ENCODE peak calls at places on chromosomes 1 and 21, in seven cellular contexts. One of them, this sample, is unnamed.

GRCh38 chr1:36622741-36623648 is 140.3 kb upstream of the CSF3R start:
- DNase-seq in cardiac muscle cell: no peak
- DNase-seq in Peyer's patch: no peak
- DNase-seq in Panc1: no peak
- DNase-seq in psoas muscle: no peak
- DNase-seq in fibroblast of pulmonary artery: no peak
- DNase-seq in brain microvascular endothelial cell: no peak
- DNase-seq in this sample: no peak

GRCh38 chr1:100038401-100039306 is 68.9 kb downstream of the SLC35A3 start:
- DNase-seq in brain microvascular endothelial cell: peak; percentile 69
- DNase-seq in cardiac muscle cell: peak; percentile 78
- DNase-seq in Panc1: no peak
- DNase-seq in fibroblast of pulmonary artery: peak; percentile 74
- DNase-seq in Peyer's patch: peak; percentile 71
- DNase-seq in psoas muscle: peak; percentile 51
- DNase-seq in this sample: peak; percentile 37

GRCh38 chr1:112675728-112676381 is 1.4 kb downstream of the MOV10 start:
- DNase-seq in fibroblast of pulmonary artery: no peak
- DNase-seq in Peyer's patch: no peak
- DNase-seq in Panc1: no peak
- DNase-seq in cardiac muscle cell: no peak
- DNase-seq in psoas muscle: no peak
- DNase-seq in brain microvascular endothelial cell: no peak
- DNase-seq in this sample: no peak

GRCh38 chr1:96365596-96365995 is 356.0 kb upstream of the PTBP2 start:
- DNase-seq in cardiac muscle cell: peak; percentile 61
- DNase-seq in fibroblast of pulmonary artery: peak; percentile 55
- DNase-seq in psoas muscle: no peak
- DNase-seq in Peyer's patch: no peak
- DNase-seq in Panc1: no peak
- DNase-seq in brain microvascular endothelial cell: no peak
- DNase-seq in this sample: peak; percentile 61

GRCh38 chr21:24032709-24033232 is 1574.5 kb downstream of the MRPL39 start:
- DNase-seq in cardiac muscle cell: no peak
- DNase-seq in Panc1: no peak
- DNase-seq in psoas muscle: no peak
- DNase-seq in brain microvascular endothelial cell: no peak
- DNase-seq in fibroblast of pulmonary artery: no peak
- DNase-seq in Peyer's patch: no peak
- DNase-seq in this sample: no peak

GRCh38 chr1:212537610-212538009 is 71.0 kb upstream of the ATF3 start:
- DNase-seq in cardiac muscle cell: no peak
- DNase-seq in psoas muscle: no peak
- DNase-seq in brain microvascular endothelial cell: no peak
- DNase-seq in fibroblast of pulmonary artery: no peak
- DNase-seq in Panc1: no peak
- DNase-seq in Peyer's patch: no peak
- DNase-seq in this sample: no peak

GRCh38 chr1:32993215-32993566 is 28.6 kb upstream of the RNF19B start:
- DNase-seq in fibroblast of pulmonary artery: no peak
- DNase-seq in Peyer's patch: peak; percentile 31
- DNase-seq in psoas muscle: no peak
- DNase-seq in brain microvascular endothelial cell: no peak
- DNase-seq in Panc1: no peak
- DNase-seq in cardiac muscle cell: no peak
- DNase-seq in this sample: no peak

GRCh38 chr1:224554620-224555259 is 61.4 kb upstream of the CNIH3 start:
- DNase-seq in Panc1: no peak
- DNase-seq in brain microvascular endothelial cell: no peak
- DNase-seq in psoas muscle: no peak
- DNase-seq in cardiac muscle cell: no peak
- DNase-seq in fibroblast of pulmonary artery: no peak
- DNase-seq in Peyer's patch: no peak
- DNase-seq in this sample: no peak

GRCh38 chr1:235898126-235898525 is 31.4 kb upstream of the LYST start:
- DNase-seq in cardiac muscle cell: peak; percentile 66
- DNase-seq in psoas muscle: no peak
- DNase-seq in fibroblast of pulmonary artery: peak; percentile 39
- DNase-seq in Panc1: no peak
- DNase-seq in brain microvascular endothelial cell: no peak
- DNase-seq in Peyer's patch: no peak
- DNase-seq in this sample: no peak

GRCh38 chr1:33455537-33456301 is 16.7 kb upstream of the ZSCAN20 start:
- DNase-seq in fibroblast of pulmonary artery: peak; percentile 87
- DNase-seq in Panc1: peak; percentile 84
- DNase-seq in brain microvascular endothelial cell: peak; percentile 90
- DNase-seq in psoas muscle: no peak
- DNase-seq in Peyer's patch: peak; percentile 24
- DNase-seq in cardiac muscle cell: peak; percentile 84
- DNase-seq in this sample: peak; percentile 89

GRCh38 chr1:157776971-157777386 is at the start of gene FCRL2:
- DNase-seq in fibroblast of pulmonary artery: no peak
- DNase-seq in Peyer's patch: no peak
- DNase-seq in psoas muscle: no peak
- DNase-seq in brain microvascular endothelial cell: no peak
- DNase-seq in Panc1: no peak
- DNase-seq in cardiac muscle cell: no peak
- DNase-seq in this sample: no peak

GRCh38 chr1:72006092-72006491 is 276.2 kb downstream of the NEGR1 start:
- DNase-seq in Peyer's patch: no peak
- DNase-seq in Panc1: no peak
- DNase-seq in cardiac muscle cell: no peak
- DNase-seq in brain microvascular endothelial cell: no peak
- DNase-seq in fibroblast of pulmonary artery: no peak
- DNase-seq in psoas muscle: no peak
- DNase-seq in this sample: no peak

GRCh38 chr1:225520587-225521227 is 92.9 kb upstream of the LBR start:
- DNase-seq in psoas muscle: no peak
- DNase-seq in Peyer's patch: no peak
- DNase-seq in brain microvascular endothelial cell: no peak
- DNase-seq in cardiac muscle cell: no peak
- DNase-seq in fibroblast of pulmonary artery: no peak
- DNase-seq in Panc1: no peak
- DNase-seq in this sample: no peak

GRCh38 chr1:99737016-99737415 is 29.4 kb downstream of the FRRS1 start:
- DNase-seq in Panc1: no peak
- DNase-seq in brain microvascular endothelial cell: peak; percentile 73
- DNase-seq in Peyer's patch: no peak
- DNase-seq in fibroblast of pulmonary artery: peak; percentile 80
- DNase-seq in cardiac muscle cell: peak; percentile 79
- DNase-seq in psoas muscle: no peak
- DNase-seq in this sample: peak; percentile 82

GRCh38 chr1:65470766-65471165 is 50.3 kb downstream of the LEPR start:
- DNase-seq in psoas muscle: no peak
- DNase-seq in Peyer's patch: no peak
- DNase-seq in brain microvascular endothelial cell: no peak
- DNase-seq in Panc1: no peak
- DNase-seq in fibroblast of pulmonary artery: peak; percentile 40
- DNase-seq in cardiac muscle cell: peak; percentile 38
- DNase-seq in this sample: no peak

GRCh38 chr1:103854279-103854678 is 104.6 kb downstream of the AMY1C start:
- DNase-seq in cardiac muscle cell: no peak
- DNase-seq in brain microvascular endothelial cell: no peak
- DNase-seq in Peyer's patch: no peak
- DNase-seq in fibroblast of pulmonary artery: no peak
- DNase-seq in psoas muscle: no peak
- DNase-seq in Panc1: no peak
- DNase-seq in this sample: no peak

GRCh38 chr1:113912594-113913311 is 7.6 kb downstream of the DCLRE1B start:
- DNase-seq in psoas muscle: peak; percentile 26
- DNase-seq in cardiac muscle cell: peak; percentile 89
- DNase-seq in Panc1: no peak
- DNase-seq in Peyer's patch: no peak
- DNase-seq in brain microvascular endothelial cell: peak; percentile 79
- DNase-seq in fibroblast of pulmonary artery: peak; percentile 87
- DNase-seq in this sample: peak; percentile 63

GRCh38 chr1:104856091-104856490 is 1106.4 kb downstream of the AMY1C start:
- DNase-seq in cardiac muscle cell: no peak
- DNase-seq in fibroblast of pulmonary artery: no peak
- DNase-seq in brain microvascular endothelial cell: peak; percentile 1
- DNase-seq in Peyer's patch: no peak
- DNase-seq in psoas muscle: no peak
- DNase-seq in Panc1: no peak
- DNase-seq in this sample: no peak

GRCh38 chr1:104852151-104852550 is 1102.5 kb downstream of the AMY1C start:
- DNase-seq in cardiac muscle cell: no peak
- DNase-seq in fibroblast of pulmonary artery: no peak
- DNase-seq in psoas muscle: no peak
- DNase-seq in brain microvascular endothelial cell: no peak
- DNase-seq in Panc1: no peak
- DNase-seq in Peyer's patch: no peak
- DNase-seq in this sample: no peak

GRCh38 chr1:104853276-104853675 is 1103.6 kb downstream of the AMY1C start:
- DNase-seq in Panc1: no peak
- DNase-seq in fibroblast of pulmonary artery: no peak
- DNase-seq in psoas muscle: no peak
- DNase-seq in cardiac muscle cell: no peak
- DNase-seq in brain microvascular endothelial cell: no peak
- DNase-seq in Peyer's patch: no peak
- DNase-seq in this sample: no peak

GRCh38 chr1:104856518-104856917 is 1106.8 kb downstream of the AMY1C start:
- DNase-seq in Panc1: no peak
- DNase-seq in fibroblast of pulmonary artery: no peak
- DNase-seq in Peyer's patch: no peak
- DNase-seq in cardiac muscle cell: no peak
- DNase-seq in psoas muscle: no peak
- DNase-seq in brain microvascular endothelial cell: no peak
- DNase-seq in this sample: no peak

DNA sequence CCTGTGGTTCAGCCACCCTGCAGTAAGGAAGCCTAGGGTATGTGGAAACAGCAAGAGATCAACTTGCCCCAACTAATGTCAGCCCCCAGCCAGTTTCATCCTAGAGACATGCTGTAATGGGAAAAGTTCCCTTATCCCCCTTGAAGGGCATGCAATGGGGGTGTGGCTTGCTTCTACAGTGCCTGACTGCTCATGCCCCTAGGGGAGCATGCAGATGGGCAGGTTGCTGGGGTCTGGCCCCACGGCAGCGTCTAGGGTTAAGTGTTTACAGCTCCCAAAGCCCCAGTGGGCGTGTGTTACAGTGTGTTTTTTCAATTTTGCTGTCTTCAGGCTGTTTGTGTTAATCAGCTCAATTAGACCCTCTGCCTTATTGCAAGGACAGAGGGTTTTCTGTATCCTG is 1105.9 kb downstream of the AMY1C start:
- DNase-seq in cardiac muscle cell: no peak
- DNase-seq in brain microvascular endothelial cell: no peak
- DNase-seq in Peyer's patch: no peak
- DNase-seq in psoas muscle: no peak
- DNase-seq in Panc1: no peak
- DNase-seq in fibroblast of pulmonary artery: no peak
- DNase-seq in this sample: no peak
- TF ChIP-seq CTCF in cardiac muscle cell: no peak
- TF ChIP-seq CTCF in brain microvascular endothelial cell: no peak
- TF ChIP-seq CTCF in Peyer's patch: no peak
- TF ChIP-seq CTCF in psoas muscle: no peak
- TF ChIP-seq CTCF in Panc1: no peak
- TF ChIP-seq CTCF in fibroblast of pulmonary artery: no peak
- TF ChIP-seq CTCF in this sample: no peak

GRCh38 chr1:247639381-247639981 is 34.1 kb downstream of the OR2G3 start:
- DNase-seq in Peyer's patch: no peak
- DNase-seq in cardiac muscle cell: peak; percentile 11
- DNase-seq in Panc1: no peak
- DNase-seq in psoas muscle: peak; percentile 62
- DNase-seq in fibroblast of pulmonary artery: peak; percentile 15
- DNase-seq in brain microvascular endothelial cell: no peak
- DNase-seq in this sample: peak; percentile 1
- H3K4me3 ChIP-seq in Peyer's patch: peak overlapping the region; percentile 35
- H3K4me3 ChIP-seq in cardiac muscle cell: no peak overlapping the region
- H3K4me3 ChIP-seq in Panc1: no peak overlapping the region
- H3K4me3 ChIP-seq in psoas muscle: peak overlapping the region; percentile 55
- H3K4me3 ChIP-seq in fibroblast of pulmonary artery: no peak overlapping the region
- H3K4me3 ChIP-seq in brain microvascular endothelial cell: peak overlapping the region; percentile 24
- H3K4me3 ChIP-seq in this sample: no peak overlapping the region

GRCh38 chr1:209585672-209586071 is 2.2 kb downstream of the CAMK1G start:
- DNase-seq in psoas muscle: peak; percentile 46
- DNase-seq in fibroblast of pulmonary artery: peak; percentile 47
- DNase-seq in Panc1: no peak
- DNase-seq in Peyer's patch: no peak
- DNase-seq in cardiac muscle cell: peak; percentile 56
- DNase-seq in brain microvascular endothelial cell: no peak
- DNase-seq in this sample: peak; percentile 47
- TF ChIP-seq CTCF in psoas muscle: no peak
- TF ChIP-seq CTCF in fibroblast of pulmonary artery: no peak
- TF ChIP-seq CTCF in Panc1: no peak
- TF ChIP-seq CTCF in Peyer's patch: no peak
- TF ChIP-seq CTCF in cardiac muscle cell: peak; percentile 17
- TF ChIP-seq CTCF in brain microvascular endothelial cell: peak; percentile 1
- TF ChIP-seq CTCF in this sample: no peak

GRCh38 chr1:170663011-170663410 is 920 bp upstream of the PRRX1 start:
- DNase-seq in psoas muscle: no peak
- DNase-seq in cardiac muscle cell: peak; percentile 56
- DNase-seq in Peyer's patch: no peak
- DNase-seq in Panc1: no peak
- DNase-seq in brain microvascular endothelial cell: peak; percentile 7
- DNase-seq in fibroblast of pulmonary artery: peak; percentile 49
- DNase-seq in this sample: peak; percentile 71

GRCh38 chr1:170660874-170661645 is 2.9 kb upstream of the PRRX1 start:
- DNase-seq in Peyer's patch: no peak
- DNase-seq in brain microvascular endothelial cell: no peak
- DNase-seq in fibroblast of pulmonary artery: peak; percentile 27
- DNase-seq in psoas muscle: peak; percentile 37
- DNase-seq in cardiac muscle cell: peak; percentile 55
- DNase-seq in Panc1: no peak
- DNase-seq in this sample: peak; percentile 42

GRCh38 chr1:170662561-170662971 is 1.4 kb upstream of the PRRX1 start:
- DNase-seq in Peyer's patch: no peak
- DNase-seq in psoas muscle: no peak
- DNase-seq in brain microvascular endothelial cell: peak; percentile 8
- DNase-seq in fibroblast of pulmonary artery: peak; percentile 53
- DNase-seq in Panc1: no peak
- DNase-seq in cardiac muscle cell: peak; percentile 59
- DNase-seq in this sample: peak; percentile 68

GRCh38 chr1:170660281-170660713 is 3.6 kb upstream of the PRRX1 start:
- DNase-seq in Peyer's patch: no peak
- DNase-seq in fibroblast of pulmonary artery: no peak
- DNase-seq in Panc1: no peak
- DNase-seq in cardiac muscle cell: no peak
- DNase-seq in psoas muscle: no peak
- DNase-seq in brain microvascular endothelial cell: no peak
- DNase-seq in this sample: no peak

DNA sequence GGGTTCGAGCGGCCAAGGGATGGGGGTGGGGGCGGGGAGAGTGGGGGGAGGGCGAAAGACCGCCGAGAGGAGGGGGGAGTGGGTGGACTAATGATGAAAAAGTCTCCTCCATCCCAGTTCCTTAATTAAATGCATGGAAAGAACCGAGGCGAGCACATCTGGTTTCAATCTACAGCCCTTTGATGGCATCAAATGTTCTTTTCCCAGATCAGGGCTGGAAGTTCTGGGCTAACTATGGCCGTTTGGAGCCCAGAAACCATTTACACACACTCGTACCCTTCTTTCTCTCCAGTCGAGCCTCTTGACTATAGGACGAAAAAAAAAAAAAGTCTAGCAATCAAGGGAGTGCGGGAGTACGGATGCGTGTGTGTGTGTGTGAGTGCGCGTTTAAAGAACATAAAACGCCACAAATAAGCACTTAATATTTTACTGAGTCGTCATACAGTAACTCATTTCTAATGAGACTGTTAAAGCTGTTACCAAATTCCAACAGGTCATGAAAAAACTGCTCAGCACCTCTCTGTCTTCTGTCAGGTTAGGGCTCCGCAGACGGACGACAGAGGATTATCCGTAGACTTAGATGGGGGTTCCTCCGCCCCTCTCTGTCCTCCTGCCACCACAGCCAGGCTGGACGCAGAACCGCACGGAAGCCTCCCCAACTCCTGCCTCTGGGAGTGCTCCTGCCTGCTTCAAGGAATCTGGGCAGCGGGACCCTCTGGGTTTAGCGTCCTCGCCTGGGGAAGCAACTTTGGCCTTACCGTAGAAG is 2.1 kb upstream of the PRRX1 start:
- DNase-seq in psoas muscle: peak; percentile 61
- DNase-seq in cardiac muscle cell: peak; percentile 64
- DNase-seq in fibroblast of pulmonary artery: peak; percentile 57
- DNase-seq in Panc1: no peak
- DNase-seq in brain microvascular endothelial cell: peak; percentile 37
- DNase-seq in Peyer's patch: no peak
- DNase-seq in this sample: peak; percentile 61
- H3K4me3 ChIP-seq in psoas muscle: peak overlapping the region; percentile 72
- H3K4me3 ChIP-seq in cardiac muscle cell: peak overlapping the region; percentile 10
- H3K4me3 ChIP-seq in fibroblast of pulmonary artery: peak overlapping the region; percentile 88
- H3K4me3 ChIP-seq in Panc1: peak overlapping the region; percentile 38
- H3K4me3 ChIP-seq in brain microvascular endothelial cell: peak overlapping the region; percentile 92
- H3K4me3 ChIP-seq in Peyer's patch: peak overlapping the region; percentile 19
- H3K4me3 ChIP-seq in this sample: peak overlapping the region; percentile 96

This sample was measured in foreskin fibroblast.